ENCODE peak calls at places on chromosomes 5 and 9, in five cellular contexts. H is body of pancreas, E is spleen, U is breast epithelium, M is endothelial cell of umbilical vein. V is an unnamed sample.

GRCh38 chr9:37512439-37512838 is 26.7 kb downstream of the POLR1E start:
- DNase-seq in H (no peak), E (no peak), U (no peak), M (no peak), V (no peak)

GRCh38 chr5:51731641-51732040 is 348.4 kb downstream of the ISL1 start:
- DNase-seq in H (no peak), E (no peak), U (no peak), M (peak), V (no peak)

GRCh38 chr5:150517272-150518152 is 9.6 kb downstream of the NDST1 start:
- DNase-seq in H (peak), E (no peak), U (no peak), M (peak), V (peak)

GRCh38 chr5:39650234-39650816 is 225.5 kb upstream of the DAB2 start:
- DNase-seq in H (no peak), E (no peak), U (no peak), M (peak), V (no peak)

GRCh38 chr5:32275421-32275765 is 37.3 kb downstream of the MTMR12 start:
- DNase-seq in H (no peak), E (no peak), U (no peak), M (no peak), V (no peak)

GRCh38 chr5:40914835-40915234 is 5.5 kb downstream of the C7 start:
- DNase-seq in H (no peak), E (no peak), U (no peak), M (no peak), V (no peak)

GRCh38 chr5:116467444-116467843 is 107.2 kb downstream of the SEMA6A start:
- DNase-seq in H (no peak), E (no peak), U (no peak), M (no peak), V (no peak)

GRCh38 chr5:6386270-6386669 is 7.9 kb upstream of the MED10 start:
- DNase-seq in H (no peak), E (no peak), U (no peak), M (no peak), V (no peak)

GRCh38 chr5:74093501-74093993 is 467.6 kb downstream of the ARHGEF28 start:
- DNase-seq in H (no peak), E (no peak), U (no peak), M (no peak), V (no peak)

GRCh38 chr5:62306494-62307363 is 723 bp downstream of the KIF2A start:
- DNase-seq in H (peak), E (peak), U (peak), M (peak), V (peak)

GRCh38 chr5:151632941-151633340 is 41.8 kb upstream of the FAT2 start:
- DNase-seq in H (no peak), E (no peak), U (no peak), M (no peak), V (no peak)

GRCh38 chr9:134210908-134211810 is 46.8 kb upstream of the RNU6ATAC start:
- DNase-seq in H (peak), E (peak), U (peak), M (no peak), V (peak)

GRCh38 chr5:107215581-107215980 is 455.2 kb downstream of the EFNA5 start:
- DNase-seq in H (no peak), E (no peak), U (no peak), M (peak), V (no peak)

GRCh38 chr9:120433701-120434100 is 146.3 kb downstream of the CDK5RAP2 start:
- DNase-seq in H (no peak), E (no peak), U (no peak), M (no peak), V (no peak)

GRCh38 chr9:4970970-4971641 is 14.0 kb upstream of the JAK2 start:
- DNase-seq in H (no peak), E (no peak), U (no peak), M (no peak), V (no peak)

GRCh38 chr5:83925321-83925877 is 204.7 kb upstream of the HAPLN1 start:
- DNase-seq in H (no peak), E (no peak), U (no peak), M (no peak), V (no peak)

GRCh38 chr9:107431461-107431860 is 58.1 kb downstream of the KLF4 start:
- DNase-seq in H (no peak), E (no peak), U (no peak), M (no peak), V (no peak)

GRCh38 chr5:61245486-61245885 is 83.2 kb upstream of the SMIM15 start:
- DNase-seq in H (peak), E (no peak), U (no peak), M (no peak), V (no peak)

GRCh38 chr5:191949-192690 is 825 bp downstream of the LRRC14B start:
- DNase-seq in H (no peak), E (peak), U (no peak), M (no peak), V (no peak)

GRCh38 chr5:140245354-140245753 is 57.5 kb downstream of the PFDN1 start:
- DNase-seq in H (no peak), E (no peak), U (no peak), M (peak), V (no peak)

GRCh38 chr9:81113408-81114124 is 575.8 kb downstream of the TLE1 start:
- DNase-seq in H (no peak), E (no peak), U (no peak), M (no peak), V (no peak)

GRCh38 chr5:137248476-137248970 is 250.6 kb downstream of the SPOCK1 start:
- DNase-seq in H (no peak), E (no peak), U (no peak), M (no peak), V (no peak)

GRCh38 chr5:149442563-149443182 is 63.6 kb upstream of the IL17B start:
- DNase-seq in H (peak), E (peak), U (peak), M (peak), V (peak)

GRCh38 chr5:55897905-55898304 is 46.7 kb downstream of the IL31RA start:
- DNase-seq in H (peak), E (no peak), U (peak), M (no peak), V (no peak)

GRCh38 chr5:113205323-113205722 is 228.7 kb downstream of the DCP2 start:
- DNase-seq in H (no peak), E (no peak), U (no peak), M (no peak), V (no peak)

GRCh38 chr9:124674651-124675050 is 96.5 kb downstream of the NR6A1 start:
- DNase-seq in H (no peak), E (no peak), U (no peak), M (no peak), V (no peak)

GRCh38 chr9:134689320-134690181 is 47.9 kb downstream of the COL5A1 start:
- DNase-seq in H (peak), E (peak), U (peak), M (peak), V (peak)

GRCh38 chr5:95223859-95224258 is 61.0 kb downstream of the MCTP1 start:
- DNase-seq in H (no peak), E (no peak), U (no peak), M (peak), V (no peak)
- TF ChIP-seq CTCF in H (no peak), E (no peak), U (no peak), M (no peak), V (no peak)

GRCh38 chr5:160657622-160658458 is 194.2 kb downstream of the ATP10B start:
- DNase-seq in H (no peak), E (no peak), U (no peak), M (no peak), V (no peak)
- TF ChIP-seq POLR2A in H (no peak), E (no peak), U (no peak), M (no peak), V (no peak)

DNA sequence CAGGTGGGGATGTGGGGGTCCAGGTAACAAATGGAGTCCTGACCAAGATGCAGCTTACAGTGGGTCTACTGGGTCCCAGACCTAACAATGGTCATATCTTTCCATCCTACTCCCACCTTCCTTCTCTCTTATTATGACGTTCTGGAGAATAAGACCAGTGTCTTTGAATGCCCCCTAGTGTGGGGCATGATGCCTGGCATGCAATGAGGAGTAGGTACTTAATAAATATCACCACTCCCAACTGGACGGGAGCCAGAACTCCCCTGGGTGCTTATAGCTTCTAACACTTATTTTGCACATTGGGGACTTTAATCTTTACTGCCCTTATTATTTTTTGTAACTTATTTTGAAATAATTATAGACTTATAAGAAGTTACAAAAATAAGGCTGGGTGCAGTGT is 98.2 kb downstream of the NDFIP1 start:
- DNase-seq in H (no peak), E (peak), U (no peak), M (peak), V (no peak)
- TF ChIP-seq CTCF in H (no peak), E (no peak), U (no peak), M (peak), V (no peak)

DNA sequence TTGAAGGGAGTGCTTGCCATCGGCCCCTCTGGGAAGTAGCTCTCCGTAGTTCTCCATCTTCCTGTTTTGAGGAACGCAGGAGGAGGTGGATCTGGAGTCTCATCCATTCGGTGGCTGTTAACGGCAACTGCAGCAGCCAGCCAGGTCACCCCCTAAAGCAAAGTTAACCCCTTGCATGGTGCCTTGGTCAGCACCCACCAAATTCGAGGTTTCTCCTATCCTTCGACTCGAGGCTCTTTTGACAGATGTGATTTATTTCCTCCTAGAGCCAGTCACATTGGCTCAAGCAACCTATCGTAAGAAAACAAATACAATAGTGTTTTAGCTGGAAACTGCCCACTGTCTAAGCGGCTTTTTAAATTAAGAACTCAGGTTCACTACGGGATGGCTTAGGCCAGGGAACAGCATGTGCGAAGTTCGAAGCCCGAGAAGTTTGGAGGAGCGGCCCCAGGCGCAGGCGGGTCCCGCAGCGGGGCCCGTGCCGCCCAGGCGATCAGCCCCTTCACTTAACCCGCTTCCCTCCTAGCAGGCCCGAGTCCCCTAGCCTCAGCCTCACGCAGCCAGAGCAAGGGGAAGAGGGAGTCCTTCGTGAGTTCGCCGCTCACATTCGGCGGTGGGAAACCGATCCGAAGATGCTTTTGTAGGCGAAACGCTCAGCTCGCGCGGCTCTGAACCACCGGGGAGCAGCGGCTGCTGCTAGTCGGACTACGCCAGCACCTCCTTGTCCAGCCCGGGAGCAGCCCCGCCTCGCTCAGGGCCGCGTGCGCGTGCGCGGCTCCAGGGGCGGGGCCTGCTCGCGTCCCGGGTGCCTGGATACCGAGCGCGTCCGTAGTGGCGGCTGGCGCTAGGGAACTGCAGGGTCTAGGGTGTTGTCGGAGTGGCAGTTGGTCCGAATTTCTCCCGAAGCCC is at the start of gene ROPN1L:
- DNase-seq in H (peak), E (peak), U (peak), M (peak), V (peak)
- TF ChIP-seq POLR2A in H (peak), E (no peak), U (no peak), M (peak), V (peak)

GRCh38 chr9:35415769-35416427 is 74.0 kb upstream of the RUSC2 start:
- DNase-seq in H (no peak), E (no peak), U (no peak), M (no peak), V (no peak)
- TF ChIP-seq CTCF in H (no peak), E (no peak), U (no peak), M (no peak), V (no peak)

DNA sequence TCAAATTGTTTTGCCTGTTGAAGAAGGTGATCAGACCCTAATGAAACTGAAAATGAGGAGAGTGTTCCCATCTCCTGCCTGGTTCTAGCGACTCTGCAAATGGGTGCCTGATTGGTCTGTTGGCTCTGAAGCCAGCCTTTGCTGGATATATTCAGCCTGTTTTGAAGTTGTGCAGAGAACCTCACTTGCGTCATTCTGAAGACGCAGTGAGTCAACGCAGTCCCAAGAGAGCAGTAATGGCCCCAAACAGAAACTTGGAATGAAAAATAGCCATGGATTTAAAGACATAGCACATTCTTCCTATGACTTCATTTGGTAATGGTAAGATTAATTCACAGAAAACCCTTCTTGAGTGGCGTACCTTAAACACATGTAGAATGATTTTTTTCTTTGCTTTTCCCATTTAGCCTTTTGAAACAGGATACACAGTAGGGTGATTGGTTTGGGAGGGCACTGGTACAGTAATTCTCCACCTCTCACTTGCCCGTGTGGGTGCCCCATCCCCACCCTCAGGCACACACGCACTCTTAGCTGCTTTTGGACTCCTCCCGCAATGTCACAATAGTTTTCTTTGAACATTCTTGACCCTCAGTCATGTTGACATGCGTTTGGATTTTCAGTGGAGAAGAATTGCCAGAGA is 54.1 kb upstream of the ABL1 start:
- DNase-seq in H (peak), E (no peak), U (peak), M (no peak), V (peak)
- TF ChIP-seq POLR2A in H (peak), E (no peak), U (no peak), M (no peak), V (peak)

GRCh38 chr9:90898229-90898628 is 96.6 kb downstream of the SYK start:
- DNase-seq in H (no peak), E (no peak), U (no peak), M (no peak), V (no peak)
- TF ChIP-seq CTCF in H (no peak), E (no peak), U (no peak), M (no peak), V (no peak)

DNA sequence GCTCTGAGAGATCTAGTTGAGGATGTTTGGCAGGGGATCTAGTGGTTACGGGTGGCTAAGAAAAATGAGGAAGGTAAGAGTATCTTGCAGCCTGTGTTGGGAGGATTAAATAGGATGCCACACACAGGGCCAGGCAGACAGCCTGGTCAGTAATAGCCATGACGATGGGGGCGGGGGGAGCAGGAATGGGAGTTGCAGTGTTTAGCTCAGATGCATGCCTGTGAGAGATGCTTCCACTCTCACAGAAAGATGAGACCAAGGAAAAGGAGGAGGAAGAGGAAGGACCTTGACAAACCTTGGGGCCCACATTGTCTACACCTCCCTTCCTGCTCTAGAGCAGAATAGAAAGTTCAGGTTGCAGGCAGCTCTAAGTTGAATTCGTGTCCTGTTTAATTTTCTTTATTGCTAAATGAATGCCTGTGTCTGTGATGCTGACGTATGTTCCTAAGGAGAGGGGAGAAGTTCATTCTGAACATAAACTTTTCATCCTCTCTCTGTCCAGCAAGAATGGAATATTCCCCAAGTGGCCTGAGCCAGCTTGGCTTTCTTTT is 28.7 kb downstream of the TGFBI start:
- DNase-seq in H (no peak), E (peak), U (no peak), M (no peak), V (no peak)
- TF ChIP-seq POLR2A in H (no peak), E (no peak), U (no peak), M (no peak), V (no peak)

DNA sequence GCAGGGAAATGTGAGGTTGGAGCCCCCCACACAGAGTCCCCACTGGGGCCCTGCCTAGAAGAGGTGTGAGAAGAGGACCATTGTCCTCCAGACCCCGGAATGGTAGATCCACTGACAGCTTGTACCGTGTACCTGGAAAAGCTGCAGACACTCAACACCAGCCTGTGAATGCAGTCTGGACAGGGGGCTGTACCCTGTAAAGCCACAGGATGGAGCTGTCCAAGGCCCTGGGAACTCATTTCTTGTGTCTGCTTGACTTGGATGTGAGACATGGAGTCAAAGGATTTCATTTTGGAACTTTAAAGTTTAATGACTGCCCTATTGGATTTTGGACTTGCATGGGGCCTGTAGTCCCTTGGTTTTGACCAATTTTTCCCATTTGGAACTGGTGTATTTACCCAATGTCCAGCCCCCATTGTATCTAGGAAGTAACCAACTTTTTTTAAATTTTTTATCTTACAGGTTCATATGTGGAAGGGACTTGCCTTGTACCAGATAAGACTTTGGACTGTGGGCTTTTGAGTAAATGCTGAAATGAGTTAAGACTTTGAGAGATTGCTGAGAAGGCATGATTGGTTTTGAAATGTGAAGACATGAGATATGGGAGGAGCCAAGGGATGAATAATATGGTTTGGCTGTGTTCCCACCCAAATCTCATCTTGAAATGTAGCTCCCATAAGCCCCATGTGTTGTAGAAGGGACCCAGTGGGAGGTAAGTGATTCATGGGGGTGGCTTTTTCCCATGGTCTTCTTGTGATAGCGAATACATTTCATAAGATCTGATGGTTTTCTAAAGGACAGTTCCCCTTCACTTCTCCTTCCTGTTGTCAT is 535.2 kb upstream of the MEF2C start:
- DNase-seq in H (peak), E (no peak), U (no peak), M (no peak), V (no peak)
- TF ChIP-seq CTCF in H (no peak), E (no peak), U (no peak), M (no peak), V (no peak)

GRCh38 chr5:181243020-181243520 is 636 bp downstream of the RACK1 start:
- DNase-seq in H (no peak), E (no peak), U (no peak), M (peak), V (no peak)

GRCh38 chr5:181243521-181244307 is at the start of gene RACK1:
- DNase-seq in H (peak), E (peak), U (peak), M (peak), V (peak)

GRCh38 chr5:181242031-181242451 is 1.7 kb downstream of the RACK1 start:
- DNase-seq in H (no peak), E (peak), U (no peak), M (no peak), V (no peak)

GRCh38 chr5:181239062-181239663 is 4.5 kb downstream of the RACK1 start:
- DNase-seq in H (no peak), E (no peak), U (no peak), M (no peak), V (no peak)

GRCh38 chr5:181241393-181241975 is 2.2 kb downstream of the RACK1 start:
- DNase-seq in H (no peak), E (no peak), U (no peak), M (peak), V (no peak)
- TF ChIP-seq POLR2A in H (no peak), E (no peak), U (no peak), M (peak), V (no peak)